ENCODE peak calls at places on chromosomes 12 and 14, in five cellular contexts. One of them, this sample, is unnamed.
A peak's percentile ranks its signal among the peaks of the same experiment; 100 is the strongest.

GRCh38 chr12:53998174-53998899 is 1.6 kb upstream of the HOXC9 start:
- DNase-seq in CD8-positive, alpha-beta T cell: no peak
- DNase-seq in GM23338: no peak
- DNase-seq in A549: no peak
- DNase-seq in tibial nerve: no peak
- DNase-seq in this sample: no peak

GRCh38 chr14:61145258-61145902 is 135.8 kb downstream of the TMEM30B start:
- DNase-seq in A549: no peak
- DNase-seq in CD8-positive, alpha-beta T cell: no peak
- DNase-seq in GM23338: no peak
- DNase-seq in tibial nerve: no peak
- DNase-seq in this sample: no peak

GRCh38 chr12:24226745-24227350 is 277.4 kb upstream of the SOX5 start:
- DNase-seq in tibial nerve: no peak
- DNase-seq in A549: peak; percentile 22
- DNase-seq in CD8-positive, alpha-beta T cell: no peak
- DNase-seq in GM23338: no peak
- DNase-seq in this sample: peak; percentile 76

GRCh38 chr14:93804654-93805053 is 16.4 kb upstream of the PRIMA1 start:
- DNase-seq in A549: no peak
- DNase-seq in GM23338: peak; percentile 74
- DNase-seq in CD8-positive, alpha-beta T cell: no peak
- DNase-seq in tibial nerve: no peak
- DNase-seq in this sample: no peak

GRCh38 chr12:53327435-53328042 is 6.1 kb upstream of the AAAS start:
- DNase-seq in A549: peak; percentile 60
- DNase-seq in GM23338: peak; percentile 47
- DNase-seq in CD8-positive, alpha-beta T cell: no peak
- DNase-seq in tibial nerve: no peak
- DNase-seq in this sample: no peak

GRCh38 chr12:117501470-117501869 is 140.0 kb upstream of the NOS1 start:
- DNase-seq in A549: no peak
- DNase-seq in GM23338: no peak
- DNase-seq in tibial nerve: no peak
- DNase-seq in CD8-positive, alpha-beta T cell: no peak
- DNase-seq in this sample: no peak

GRCh38 chr14:95111507-95112164 is 45.7 kb downstream of the DICER1 start:
- DNase-seq in CD8-positive, alpha-beta T cell: no peak
- DNase-seq in tibial nerve: no peak
- DNase-seq in GM23338: no peak
- DNase-seq in A549: no peak
- DNase-seq in this sample: no peak

GRCh38 chr12:127677537-127678131 is 589.3 kb upstream of the TMEM132C start:
- DNase-seq in GM23338: peak; percentile 88
- DNase-seq in A549: peak; percentile 70
- DNase-seq in CD8-positive, alpha-beta T cell: peak; percentile 20
- DNase-seq in tibial nerve: peak; percentile 49
- DNase-seq in this sample: peak; percentile 57

GRCh38 chr12:48795550-48796455 is 6.9 kb upstream of the ADCY6 start:
- DNase-seq in GM23338: peak; percentile 94
- DNase-seq in CD8-positive, alpha-beta T cell: peak; percentile 60
- DNase-seq in tibial nerve: peak; percentile 69
- DNase-seq in A549: peak; percentile 87
- DNase-seq in this sample: peak; percentile 80

GRCh38 chr12:56670836-56671235 is 17.2 kb downstream of the PTGES3 start:
- DNase-seq in A549: no peak
- DNase-seq in GM23338: no peak
- DNase-seq in tibial nerve: no peak
- DNase-seq in CD8-positive, alpha-beta T cell: no peak
- DNase-seq in this sample: no peak

GRCh38 chr14:77730976-77731497 is 23.1 kb downstream of the SLIRP start:
- DNase-seq in tibial nerve: no peak
- DNase-seq in GM23338: no peak
- DNase-seq in A549: no peak
- DNase-seq in CD8-positive, alpha-beta T cell: no peak
- DNase-seq in this sample: no peak

GRCh38 chr12:111295176-111295575 is 73.7 kb downstream of the PHETA1 start:
- DNase-seq in A549: no peak
- DNase-seq in GM23338: no peak
- DNase-seq in CD8-positive, alpha-beta T cell: no peak
- DNase-seq in tibial nerve: no peak
- DNase-seq in this sample: no peak

GRCh38 chr12:106051853-106052531 is 86.8 kb downstream of the NUAK1 start:
- DNase-seq in tibial nerve: no peak
- DNase-seq in CD8-positive, alpha-beta T cell: no peak
- DNase-seq in GM23338: no peak
- DNase-seq in A549: no peak
- DNase-seq in this sample: no peak

GRCh38 chr14:77800814-77801213 is 905 bp downstream of the ADCK1 start:
- DNase-seq in GM23338: no peak
- DNase-seq in A549: no peak
- DNase-seq in tibial nerve: no peak
- DNase-seq in CD8-positive, alpha-beta T cell: no peak
- DNase-seq in this sample: no peak

GRCh38 chr14:102729268-102729667 is 48.0 kb upstream of the TRAF3 start:
- DNase-seq in GM23338: no peak
- DNase-seq in A549: no peak
- DNase-seq in CD8-positive, alpha-beta T cell: no peak
- DNase-seq in tibial nerve: no peak
- DNase-seq in this sample: no peak

GRCh38 chr14:31360919-31361662 is 59.3 kb downstream of the HEATR5A start:
- DNase-seq in GM23338: no peak
- DNase-seq in CD8-positive, alpha-beta T cell: no peak
- DNase-seq in tibial nerve: no peak
- DNase-seq in A549: peak; percentile 4
- DNase-seq in this sample: no peak

GRCh38 chr12:122799635-122800243 is 25.4 kb downstream of the CCDC62 start:
- DNase-seq in GM23338: no peak
- DNase-seq in CD8-positive, alpha-beta T cell: no peak
- DNase-seq in A549: no peak
- DNase-seq in tibial nerve: no peak
- DNase-seq in this sample: no peak

GRCh38 chr12:12736759-12737676 is 19.9 kb downstream of the CDKN1B start:
- DNase-seq in tibial nerve: no peak
- DNase-seq in GM23338: peak; percentile 75
- DNase-seq in CD8-positive, alpha-beta T cell: peak; percentile 50
- DNase-seq in A549: peak; percentile 50
- DNase-seq in this sample: peak; percentile 34

GRCh38 chr14:95515080-95515489 is 1.4 kb downstream of the SYNE3 start:
- DNase-seq in A549: no peak
- DNase-seq in tibial nerve: no peak
- DNase-seq in GM23338: peak; percentile 61
- DNase-seq in CD8-positive, alpha-beta T cell: no peak
- DNase-seq in this sample: peak; percentile 81

GRCh38 chr14:96484391-96484790 is 17.8 kb upstream of the PAPOLA start:
- DNase-seq in tibial nerve: no peak
- DNase-seq in GM23338: no peak
- DNase-seq in CD8-positive, alpha-beta T cell: no peak
- DNase-seq in A549: no peak
- DNase-seq in this sample: no peak

GRCh38 chr12:27221625-27222387 is 22.3 kb upstream of the STK38L start:
- DNase-seq in CD8-positive, alpha-beta T cell: no peak
- DNase-seq in GM23338: no peak
- DNase-seq in A549: no peak
- DNase-seq in tibial nerve: no peak
- DNase-seq in this sample: no peak

GRCh38 chr12:92912052-92912451 is 17.0 kb downstream of the EEA1 start:
- DNase-seq in CD8-positive, alpha-beta T cell: no peak
- DNase-seq in tibial nerve: no peak
- DNase-seq in A549: no peak
- DNase-seq in GM23338: no peak
- DNase-seq in this sample: no peak

GRCh38 chr12:66156654-66157053 is 13.1 kb downstream of the TMBIM4 start:
- DNase-seq in CD8-positive, alpha-beta T cell: no peak
- DNase-seq in tibial nerve: no peak
- DNase-seq in A549: no peak
- DNase-seq in GM23338: no peak
- DNase-seq in this sample: no peak

GRCh38 chr14:94646481-94646880 is 34.3 kb downstream of the SERPINA3 start:
- DNase-seq in A549: no peak
- DNase-seq in tibial nerve: no peak
- DNase-seq in GM23338: no peak
- DNase-seq in CD8-positive, alpha-beta T cell: no peak
- DNase-seq in this sample: no peak

GRCh38 chr12:51788876-51789275 is 59.6 kb downstream of the FIGNL2 start:
- DNase-seq in GM23338: no peak
- DNase-seq in CD8-positive, alpha-beta T cell: no peak
- DNase-seq in tibial nerve: no peak
- DNase-seq in A549: no peak
- DNase-seq in this sample: no peak
- H3K4me1 ChIP-seq in GM23338: no peaks in the 10 kb centered on the region
- H3K4me1 ChIP-seq in CD8-positive, alpha-beta T cell: peaks cover 9% of the 10 kb centered on the region
- H3K4me1 ChIP-seq in tibial nerve: no peaks in the 10 kb centered on the region
- H3K4me1 ChIP-seq in A549: no peaks in the 10 kb centered on the region
- H3K4me1 ChIP-seq in this sample: no peaks in the 10 kb centered on the region

DNA sequence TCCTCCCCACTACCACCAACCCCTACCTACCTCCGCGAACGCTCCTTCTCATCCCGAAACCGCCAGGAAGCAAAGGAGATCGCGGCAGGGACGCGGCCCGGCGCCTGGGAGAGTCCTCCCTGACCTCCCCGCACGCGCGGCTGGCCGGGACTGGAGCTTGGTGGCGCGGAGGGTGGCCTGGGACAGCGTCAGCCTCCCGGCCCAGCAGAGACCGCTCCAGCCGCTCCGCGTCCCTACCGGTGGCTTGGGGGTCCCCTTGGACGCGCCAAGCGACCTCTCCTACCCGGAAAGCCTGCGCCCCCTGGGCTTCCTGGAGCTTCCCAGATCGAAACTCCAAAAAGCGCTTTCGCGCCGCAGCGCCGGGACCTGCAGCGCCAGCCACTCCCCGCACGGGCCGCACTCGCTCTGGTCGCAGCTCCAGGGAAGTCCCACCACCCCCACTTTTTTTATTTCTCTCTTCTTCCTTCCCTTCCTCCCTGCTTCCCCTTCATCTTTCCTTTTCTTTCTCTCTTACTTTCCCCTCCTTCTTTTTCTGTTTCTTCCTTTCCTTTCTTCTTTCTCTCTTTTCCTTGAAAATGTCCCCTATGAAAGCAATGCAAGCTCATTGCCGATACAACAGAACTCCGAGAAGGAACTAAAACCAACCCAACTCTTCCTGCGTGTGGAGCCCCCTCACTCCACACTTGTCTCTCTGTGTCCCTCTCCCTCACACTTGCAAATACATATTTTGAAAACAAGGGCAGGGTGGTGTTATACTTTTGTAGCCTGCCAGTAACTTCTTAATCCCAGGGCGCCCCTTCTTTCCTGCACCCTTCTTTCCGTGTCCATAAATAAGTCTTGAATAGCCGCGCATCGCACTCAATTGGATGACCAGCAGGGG is 3.8 kb downstream of the DIO3 start:
- DNase-seq in A549: peak; percentile 56
- DNase-seq in CD8-positive, alpha-beta T cell: no peak
- DNase-seq in GM23338: peak; percentile 73
- DNase-seq in tibial nerve: no peak
- DNase-seq in this sample: no peak
- TF ChIP-seq CTCF in A549: no peak
- TF ChIP-seq CTCF in CD8-positive, alpha-beta T cell: no peak
- TF ChIP-seq CTCF in GM23338: no peak
- TF ChIP-seq CTCF in tibial nerve: no peak
- TF ChIP-seq CTCF in this sample: no peak

GRCh38 chr14:104983231-104983721 is 2.3 kb upstream of the CLBA1 start:
- DNase-seq in A549: no peak
- DNase-seq in tibial nerve: no peak
- DNase-seq in GM23338: no peak
- DNase-seq in CD8-positive, alpha-beta T cell: no peak
- DNase-seq in this sample: no peak

GRCh38 chr14:104979758-104980591 is 1.8 kb upstream of the AHNAK2 start:
- DNase-seq in tibial nerve: no peak
- DNase-seq in A549: peak; percentile 67
- DNase-seq in CD8-positive, alpha-beta T cell: no peak
- DNase-seq in GM23338: no peak
- DNase-seq in this sample: no peak

GRCh38 chr14:104982548-104983230 is 2.9 kb upstream of the CLBA1 start:
- DNase-seq in GM23338: no peak
- DNase-seq in A549: no peak
- DNase-seq in tibial nerve: no peak
- DNase-seq in CD8-positive, alpha-beta T cell: no peak
- DNase-seq in this sample: no peak

GRCh38 chr14:104980601-104981531 is 2.7 kb upstream of the AHNAK2 start:
- DNase-seq in CD8-positive, alpha-beta T cell: no peak
- DNase-seq in A549: no peak
- DNase-seq in GM23338: no peak
- DNase-seq in tibial nerve: no peak
- DNase-seq in this sample: peak; percentile 52

GRCh38 chr14:104981699-104982541 is 3.7 kb upstream of the CLBA1 start:
- DNase-seq in CD8-positive, alpha-beta T cell: no peak
- DNase-seq in A549: no peak
- DNase-seq in tibial nerve: no peak
- DNase-seq in GM23338: no peak
- DNase-seq in this sample: no peak
- H3K4me1 ChIP-seq in CD8-positive, alpha-beta T cell: peaks cover 15% of the 10 kb centered on the region
- H3K4me1 ChIP-seq in A549: peaks cover 40% of the 10 kb centered on the region
- H3K4me1 ChIP-seq in tibial nerve: peaks cover 30% of the 10 kb centered on the region
- H3K4me1 ChIP-seq in GM23338: peaks cover 4% of the 10 kb centered on the region
- H3K4me1 ChIP-seq in this sample: peaks cover 42% of the 10 kb centered on the region

DNA sequence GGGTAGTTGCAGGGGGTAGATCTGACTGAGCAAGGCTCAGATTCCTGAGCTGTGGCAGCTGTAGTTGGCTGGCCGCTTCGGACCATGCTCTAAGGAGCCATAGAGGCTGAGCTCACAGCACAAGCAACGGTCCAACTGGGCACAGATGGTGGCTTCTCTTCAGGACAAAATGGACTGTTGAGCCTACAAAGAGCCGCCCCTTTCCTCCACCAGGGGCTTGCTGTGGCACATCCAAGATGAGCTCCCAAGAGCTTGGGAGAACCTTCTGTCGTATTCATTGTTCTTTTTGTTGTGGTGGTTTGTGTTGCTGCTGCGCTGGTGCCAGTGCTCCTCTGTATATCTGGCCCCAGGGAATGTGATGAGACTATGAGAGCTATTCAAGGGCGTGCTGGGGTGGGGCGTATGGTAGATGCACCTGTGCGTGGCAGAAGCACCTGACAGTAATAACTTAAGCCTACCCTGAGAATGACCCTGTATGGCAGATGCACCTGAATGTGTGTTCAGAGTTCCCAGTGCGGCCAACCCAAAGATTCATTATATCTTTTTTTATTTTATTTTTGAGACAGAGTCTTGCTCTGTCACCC is 17.8 kb upstream of the LGALS3 start:
- DNase-seq in GM23338: peak; percentile 50
- DNase-seq in A549: no peak
- DNase-seq in CD8-positive, alpha-beta T cell: no peak
- DNase-seq in tibial nerve: no peak
- DNase-seq in this sample: no peak
- TF ChIP-seq CTCF in GM23338: peak; percentile 26
- TF ChIP-seq CTCF in A549: no peak
- TF ChIP-seq CTCF in CD8-positive, alpha-beta T cell: no peak
- TF ChIP-seq CTCF in tibial nerve: no peak
- TF ChIP-seq CTCF in this sample: no peak

GRCh38 chr14:22521449-22522239 is 67.4 kb downstream of the DAD1 start:
- DNase-seq in A549: no peak
- DNase-seq in CD8-positive, alpha-beta T cell: no peak
- DNase-seq in GM23338: no peak
- DNase-seq in tibial nerve: no peak
- DNase-seq in this sample: no peak
- H3K4me1 ChIP-seq in A549: no peaks in the 10 kb centered on the region
- H3K4me1 ChIP-seq in CD8-positive, alpha-beta T cell: peaks cover 94% of the 10 kb centered on the region
- H3K4me1 ChIP-seq in GM23338: no peaks in the 10 kb centered on the region
- H3K4me1 ChIP-seq in tibial nerve: peaks cover 11% of the 10 kb centered on the region
- H3K4me1 ChIP-seq in this sample: peaks cover under 1% of the 10 kb centered on the region

GRCh38 chr12:131104464-131105350 is 151.0 kb downstream of the ADGRD1 start:
- DNase-seq in tibial nerve: peak; percentile 89
- DNase-seq in A549: peak; percentile 82
- DNase-seq in GM23338: peak; percentile 91
- DNase-seq in CD8-positive, alpha-beta T cell: peak; percentile 85
- DNase-seq in this sample: peak; percentile 79
- TF ChIP-seq CTCF in tibial nerve: peak; percentile 94
- TF ChIP-seq CTCF in A549: peak; percentile 90
- TF ChIP-seq CTCF in GM23338: peak; percentile 70
- TF ChIP-seq CTCF in CD8-positive, alpha-beta T cell: peak; percentile 71
- TF ChIP-seq CTCF in this sample: peak; percentile 80

GRCh38 chr14:104685216-104685997 is 4.0 kb upstream of the INF2 start:
- DNase-seq in tibial nerve: no peak
- DNase-seq in GM23338: no peak
- DNase-seq in A549: peak; percentile 65
- DNase-seq in CD8-positive, alpha-beta T cell: no peak
- DNase-seq in this sample: no peak
- H3K4me1 ChIP-seq in tibial nerve: peaks cover 60% of the 10 kb centered on the region
- H3K4me1 ChIP-seq in GM23338: peaks cover 52% of the 10 kb centered on the region
- H3K4me1 ChIP-seq in A549: peaks cover 66% of the 10 kb centered on the region
- H3K4me1 ChIP-seq in CD8-positive, alpha-beta T cell: peaks cover 39% of the 10 kb centered on the region
- H3K4me1 ChIP-seq in this sample: peaks cover 39% of the 10 kb centered on the region

This sample was measured in tibial artery.